ENCODE peak calls at places on chromosomes 13 and 19, in four cellular contexts. N, O, F and T are unnamed samples. For H3K9me3, the result is how much of the 10 kb centered on the place peaks cover.

GRCh38 chr13:28822801-28823200 is 2.7 kb downstream of the MTUS2 start:
- DNase-seq in O (no peak), N (no peak), F (no peak), T (no peak)

GRCh38 chr13:97223711-97224461 is 1.8 kb downstream of the MBNL2 start:
- DNase-seq in N (peak), O (no peak), F (peak), T (peak)

GRCh38 chr13:19862511-19863313 is 737 bp downstream of the ZMYM5 start:
- DNase-seq in F (peak), N (peak), O (no peak), T (peak)

GRCh38 chr19:33587150-33587549 is 34.6 kb upstream of the CHST8 start:
- DNase-seq in F (no peak), O (no peak), N (no peak), T (no peak)

GRCh38 chr13:91017031-91017668 is 330.3 kb upstream of the MIR17HG start:
- DNase-seq in F (no peak), O (no peak), N (peak), T (peak)

GRCh38 chr13:113917096-113917495 is 53.2 kb upstream of the GAS6 start:
- DNase-seq in N (no peak), F (no peak), O (no peak), T (no peak)

GRCh38 chr19:3098515-3099346 is 4.6 kb downstream of the GNA11 start:
- DNase-seq in O (no peak), N (no peak), F (no peak), T (no peak)

GRCh38 chr19:18432275-18433038 is 5.5 kb downstream of the ISYNA1 start:
- DNase-seq in O (no peak), N (no peak), F (no peak), T (no peak)

GRCh38 chr19:29294343-29294811 is 81.4 kb upstream of the UQCRFS1 start:
- DNase-seq in F (no peak), N (no peak), O (no peak), T (no peak)

GRCh38 chr19:45922281-45922680 is 7.7 kb upstream of the NANOS2 start:
- DNase-seq in O (no peak), N (peak), F (no peak), T (no peak)

GRCh38 chr13:105814902-105815250 is 720.6 kb downstream of the EFNB2 start:
- DNase-seq in F (no peak), N (no peak), O (no peak), T (no peak)

GRCh38 chr13:75329723-75330122 is 152.2 kb downstream of the TBC1D4 start:
- DNase-seq in O (no peak), F (no peak), N (no peak), T (no peak)

GRCh38 chr19:49681830-49682229 is 4.8 kb downstream of the PRMT1 start:
- DNase-seq in O (no peak), N (no peak), F (peak), T (no peak)

GRCh38 chr13:114259374-114259773 is 22.0 kb upstream of the UPF3A start:
- DNase-seq in N (no peak), O (no peak), F (no peak), T (no peak)

GRCh38 chr13:72536668-72537399 is 190.6 kb downstream of the MZT1 start:
- DNase-seq in F (peak), N (no peak), O (no peak), T (no peak)

GRCh38 chr19:30318261-30318660 is 53.9 kb upstream of the ZNF536 start:
- DNase-seq in F (no peak), N (no peak), O (no peak), T (no peak)

GRCh38 chr13:73059460-73060250 is 850 bp downstream of the KLF5 start:
- DNase-seq in N (peak), O (no peak), F (peak), T (peak)

GRCh38 chr19:53101518-53101917 is 1.7 kb downstream of the ZNF160 start:
- DNase-seq in N (peak), O (no peak), F (no peak), T (no peak)

GRCh38 chr19:27974082-27974513 is 1238.9 kb downstream of the UQCRFS1 start:
- DNase-seq in F (peak), O (no peak), N (peak), T (no peak)

GRCh38 chr19:15378529-15379082 is 981 bp downstream of the AKAP8 start:
- DNase-seq in N (peak), F (no peak), O (peak), T (peak)

GRCh38 chr19:33300016-33300981 is 2.0 kb downstream of the CEBPA start:
- DNase-seq in O (no peak), F (no peak), N (no peak), T (no peak)

GRCh38 chr13:113106666-113107065 is 1.1 kb downstream of the F7 start:
- DNase-seq in O (no peak), F (no peak), N (no peak), T (no peak)

GRCh38 chr13:100608906-100609305 is 20.3 kb upstream of the GGACT start:
- DNase-seq in F (no peak), O (no peak), N (peak), T (no peak)

GRCh38 chr19:15570420-15570819 is 44.6 kb upstream of the CYP4F8 start:
- DNase-seq in O (no peak), N (no peak), F (no peak), T (no peak)

GRCh38 chr13:97849305-97849704 is 104.2 kb upstream of the IPO5 start:
- DNase-seq in N (peak), F (no peak), O (no peak), T (no peak)

GRCh38 chr13:20901668-20902437 is 693 bp downstream of the XPO4 start:
- DNase-seq in N (peak), O (no peak), F (no peak), T (peak)

GRCh38 chr19:4144666-4145261 is 8.7 kb upstream of the CREB3L3 start:
- DNase-seq in N (peak), F (no peak), O (no peak), T (no peak)

GRCh38 chr19:1223018-1223855 is 14.6 kb downstream of the CBARP start:
- DNase-seq in O (no peak), N (peak), F (no peak), T (peak)

GRCh38 chr13:85508683-85509329 is 290.4 kb downstream of the SLITRK6 start:
- DNase-seq in N (no peak), F (no peak), O (no peak), T (peak)

GRCh38 chr13:29909975-29910674 is 59.7 kb upstream of the UBL3 start:
- DNase-seq in N (no peak), O (no peak), F (no peak), T (no peak)

GRCh38 chr19:16917401-16917800 is 28.6 kb downstream of the F2RL3 start:
- DNase-seq in F (no peak), O (no peak), N (no peak), T (no peak)
- H3K9me3 ChIP-seq in F (under half), O (under half), N (under half), T (under half)

DNA sequence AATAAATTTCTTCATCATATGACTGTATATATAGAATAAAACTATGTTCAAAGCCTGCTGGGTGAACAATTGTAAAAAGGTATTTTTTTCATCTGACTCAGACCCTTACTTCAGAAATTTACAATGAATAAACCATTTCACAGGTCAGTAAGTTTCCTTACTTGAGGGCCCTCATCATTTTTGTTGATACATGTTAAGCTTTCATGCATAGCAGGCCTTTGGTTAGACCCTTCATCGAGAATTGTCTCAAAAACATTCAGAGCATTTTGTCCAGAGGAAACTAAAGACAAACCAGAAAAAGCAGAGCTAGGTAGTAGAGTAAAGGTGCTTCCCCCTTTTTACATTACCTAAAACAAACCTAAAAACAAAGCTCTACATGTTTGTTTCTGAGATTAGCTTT is 46.2 kb downstream of the FNDC3A start:
- DNase-seq in O (no peak), N (no peak), F (no peak), T (no peak)
- H3K9me3 ChIP-seq in O (under half), N (under half), F (under half), T (under half)

GRCh38 chr19:56613639-56614038 is 18.5 kb downstream of the ZNF71 start:
- DNase-seq in F (no peak), N (no peak), O (no peak), T (no peak)

GRCh38 chr19:56608274-56608964 is 13.3 kb downstream of the ZNF71 start:
- DNase-seq in N (no peak), O (no peak), F (no peak), T (no peak)

GRCh38 chr19:56612737-56613136 is 17.6 kb downstream of the ZNF71 start:
- DNase-seq in N (no peak), F (no peak), O (no peak), T (no peak)

GRCh38 chr19:56611288-56611687 is 16.2 kb downstream of the ZNF71 start:
- DNase-seq in F (no peak), O (no peak), N (no peak), T (no peak)
- H3K9me3 ChIP-seq in F (under half), O (half or more), N (under half), T (under half)

DNA sequence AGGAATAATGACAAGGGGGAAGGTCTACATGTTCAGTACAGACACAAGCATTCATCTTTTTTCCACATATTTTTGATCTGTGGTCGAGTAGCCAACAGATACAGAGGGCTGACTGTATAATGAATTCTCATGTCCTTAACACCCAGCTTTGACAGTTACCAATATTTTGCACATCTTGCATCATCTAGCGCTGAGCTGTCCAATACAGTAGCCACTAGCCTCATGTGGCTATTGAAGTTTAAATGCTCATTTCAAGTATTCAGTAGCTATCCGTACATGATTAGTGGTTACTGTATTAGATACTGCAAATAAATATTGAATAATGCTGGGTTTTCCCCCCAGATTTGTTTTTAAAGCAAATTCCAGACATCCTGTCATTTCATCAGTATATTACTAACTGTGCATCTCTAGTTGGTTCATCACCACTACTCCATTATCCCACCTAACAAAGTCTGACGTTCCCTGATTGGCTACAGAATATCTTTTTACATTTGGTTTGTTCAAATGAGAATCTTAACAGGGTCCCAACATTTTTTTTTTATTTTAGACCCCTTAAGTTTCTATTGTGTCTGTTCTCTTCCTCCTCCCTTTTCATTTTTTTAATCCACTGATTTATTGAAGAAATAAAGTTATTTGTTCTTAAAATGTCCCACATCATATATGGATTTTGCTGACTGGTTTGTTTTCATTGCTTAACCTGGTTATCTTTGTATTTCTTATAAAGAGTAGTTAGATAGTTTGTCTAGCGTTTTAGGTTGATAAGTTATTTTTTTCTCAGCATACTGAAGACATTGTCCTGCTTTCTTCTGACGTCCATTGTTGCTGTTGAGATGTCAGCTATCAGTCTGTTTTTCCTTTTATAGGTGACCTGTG is 8.2 kb downstream of the ZNF177 start:
- DNase-seq in O (no peak), N (peak), F (no peak), T (no peak)
- H3K9me3 ChIP-seq in O (under half), N (under half), F (under half), T (under half)

GRCh38 chr19:9531933-9532332 is 6.5 kb downstream of the ZNF426 start:
- DNase-seq in N (no peak), F (no peak), O (no peak), T (no peak)
- H3K9me3 ChIP-seq in N (under half), F (under half), O (under half), T (under half)

DNA sequence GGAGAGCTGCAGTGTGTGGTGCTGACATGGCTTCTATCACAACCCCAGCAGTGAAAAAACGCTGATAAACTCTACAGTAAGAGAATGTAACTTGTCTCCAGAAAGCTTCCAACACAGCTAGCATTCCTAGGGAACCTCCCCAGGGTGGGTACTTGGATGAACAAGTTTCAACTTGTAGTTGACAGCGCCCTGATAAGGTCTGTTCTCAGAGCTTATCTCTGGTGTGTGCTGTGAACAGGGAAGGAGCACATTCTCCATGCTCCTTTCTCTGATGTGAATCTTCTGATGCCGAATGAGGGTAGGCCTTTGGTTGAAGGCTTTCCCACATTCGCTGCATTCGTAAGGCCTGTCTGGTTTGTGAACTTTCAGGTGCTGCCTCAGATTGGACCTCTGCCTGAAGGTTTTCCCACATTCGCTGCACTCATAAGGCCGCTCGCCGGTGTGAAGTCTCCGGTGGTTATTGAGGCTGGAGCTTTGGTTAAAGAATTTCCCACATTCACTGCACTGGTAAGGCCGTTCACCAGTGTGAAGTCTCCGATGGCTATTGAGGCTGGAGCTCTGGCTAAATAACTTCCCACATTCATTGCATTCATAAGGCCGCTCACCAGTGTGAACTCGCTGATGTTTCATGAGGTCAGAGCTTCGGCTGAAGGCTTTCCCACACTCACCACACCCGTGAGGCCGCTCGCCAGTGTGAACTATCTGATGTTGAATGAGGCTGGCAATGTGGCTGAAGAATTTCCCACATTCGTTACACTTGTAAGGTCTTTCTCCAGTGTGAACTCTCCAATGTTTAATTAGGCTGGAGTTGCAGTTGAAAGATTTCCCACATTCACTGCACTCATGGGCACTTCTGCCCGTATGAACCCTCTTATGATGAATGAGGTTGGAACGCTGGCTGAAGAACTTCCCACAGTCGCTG is 5.9 kb downstream of the ZNF792 start:
- DNase-seq in N (no peak), F (no peak), O (no peak), T (no peak)
- H3K9me3 ChIP-seq in N (half or more), F (under half), O (half or more), T (under half)

GRCh38 chr19:11987405-11988231 is 22.8 kb downstream of the ZNF763 start:
- DNase-seq in O (peak), F (peak), N (peak), T (peak)
- H3K9me3 ChIP-seq in O (under half), F (under half), N (under half), T (under half)

GRCh38 chr19:56537442-56537841 is 1.3 kb upstream of the ZFP28 start:
- DNase-seq in O (no peak), F (no peak), N (no peak), T (no peak)
- H3K9me3 ChIP-seq in O (under half), F (under half), N (under half), T (under half)

GRCh38 chr19:23310729-23311211 is 60.6 kb upstream of the ZNF724 start:
- DNase-seq in N (no peak), F (no peak), O (no peak), T (no peak)

GRCh38 chr19:23311551-23311950 is 61.4 kb upstream of the ZNF724 start:
- DNase-seq in O (no peak), N (no peak), F (no peak), T (no peak)

GRCh38 chr19:23314505-23315241 is 64.5 kb upstream of the ZNF724 start:
- DNase-seq in O (no peak), F (no peak), N (no peak), T (no peak)

GRCh38 chr19:23312515-23312914 is 62.3 kb upstream of the ZNF724 start:
- DNase-seq in N (no peak), O (no peak), F (no peak), T (no peak)

DNA sequence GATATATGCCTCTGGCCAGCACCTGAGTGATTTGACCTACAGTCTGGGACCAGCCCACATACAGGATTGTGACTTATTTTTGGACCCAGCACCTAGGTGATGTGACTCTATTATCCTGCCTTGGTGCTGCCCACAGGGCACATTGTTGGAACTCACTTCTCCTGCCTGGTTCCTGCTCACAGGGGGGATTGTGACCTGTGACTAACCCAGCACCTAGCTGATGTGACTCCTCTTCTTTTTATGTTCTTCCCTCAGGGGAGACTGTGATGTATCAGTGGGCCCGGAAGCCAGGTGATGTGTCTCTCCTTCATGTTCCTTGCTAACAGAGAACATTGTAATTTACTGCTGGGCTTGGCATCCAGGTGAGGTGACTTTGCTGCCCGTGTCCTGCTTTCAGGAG is 63.0 kb upstream of the ZNF724 start:
- DNase-seq in F (no peak), O (no peak), N (no peak), T (no peak)
- H3K9me3 ChIP-seq in F (under half), O (under half), N (under half), T (under half)

GRCh38 chr19:51489113-51489512 is 10.8 kb downstream of the CEACAM18 start:
- DNase-seq in O (no peak), N (no peak), F (no peak), T (no peak)
- H3K9me3 ChIP-seq in O (under half), N (under half), F (under half), T (under half)